ENCODE peak calls at places on chromosomes 12 and 14, in ten cellular contexts. One of them, this sample, is unnamed. For H3K4me1, the result is how much of the 10 kb centered on the place peaks cover.

GRCh38 chr12:58359084-58359483 is 417.7 kb downstream of the ATP23 start:
- DNase-seq in ovary: peak
- DNase-seq in tibial nerve: no peak
- DNase-seq in heart left ventricle: no peak
- DNase-seq in Peyer's patch: no peak
- DNase-seq in A549: no peak
- DNase-seq in stomach: no peak
- DNase-seq in transverse colon: no peak
- DNase-seq in IMR-90: peak
- DNase-seq in HepG2: no peak
- DNase-seq in this sample: no peak

GRCh38 chr14:75439989-75440388 is 12.2 kb downstream of the JDP2 start:
- DNase-seq in ovary: no peak
- DNase-seq in tibial nerve: no peak
- DNase-seq in heart left ventricle: no peak
- DNase-seq in Peyer's patch: no peak
- DNase-seq in A549: no peak
- DNase-seq in stomach: no peak
- DNase-seq in transverse colon: peak
- DNase-seq in IMR-90: no peak
- DNase-seq in HepG2: no peak
- DNase-seq in this sample: no peak

GRCh38 chr12:31118831-31119530 is 45.3 kb downstream of the DDX11 start:
- DNase-seq in ovary: peak
- DNase-seq in tibial nerve: no peak
- DNase-seq in heart left ventricle: no peak
- DNase-seq in Peyer's patch: peak
- DNase-seq in A549: peak
- DNase-seq in stomach: peak
- DNase-seq in transverse colon: no peak
- DNase-seq in IMR-90: no peak
- DNase-seq in HepG2: no peak
- DNase-seq in this sample: no peak

GRCh38 chr14:73253323-73253610 is 16.0 kb downstream of the PAPLN start:
- DNase-seq in ovary: no peak
- DNase-seq in tibial nerve: no peak
- DNase-seq in heart left ventricle: no peak
- DNase-seq in Peyer's patch: peak
- DNase-seq in A549: no peak
- DNase-seq in stomach: no peak
- DNase-seq in transverse colon: no peak
- DNase-seq in IMR-90: no peak
- DNase-seq in HepG2: no peak
- DNase-seq in this sample: no peak

GRCh38 chr12:105670664-105671063 is 340.2 kb downstream of the C12orf75 start:
- DNase-seq in ovary: no peak
- DNase-seq in tibial nerve: no peak
- DNase-seq in heart left ventricle: no peak
- DNase-seq in Peyer's patch: no peak
- DNase-seq in A549: no peak
- DNase-seq in stomach: no peak
- DNase-seq in transverse colon: no peak
- DNase-seq in IMR-90: no peak
- DNase-seq in HepG2: no peak
- DNase-seq in this sample: no peak

GRCh38 chr12:2179953-2180736 is 127.4 kb downstream of the CACNA1C start:
- DNase-seq in ovary: peak
- DNase-seq in tibial nerve: peak
- DNase-seq in heart left ventricle: peak
- DNase-seq in Peyer's patch: no peak
- DNase-seq in A549: peak
- DNase-seq in stomach: peak
- DNase-seq in transverse colon: peak
- DNase-seq in IMR-90: peak
- DNase-seq in HepG2: no peak
- DNase-seq in this sample: no peak

GRCh38 chr14:53912121-53912520 is 44.5 kb downstream of the BMP4 start:
- DNase-seq in ovary: no peak
- DNase-seq in tibial nerve: no peak
- DNase-seq in heart left ventricle: no peak
- DNase-seq in Peyer's patch: no peak
- DNase-seq in A549: no peak
- DNase-seq in stomach: no peak
- DNase-seq in transverse colon: no peak
- DNase-seq in IMR-90: no peak
- DNase-seq in HepG2: no peak
- DNase-seq in this sample: no peak

GRCh38 chr12:129790331-129790730 is 113.5 kb downstream of the TMEM132D start:
- DNase-seq in ovary: no peak
- DNase-seq in tibial nerve: no peak
- DNase-seq in heart left ventricle: no peak
- DNase-seq in Peyer's patch: no peak
- DNase-seq in A549: no peak
- DNase-seq in stomach: no peak
- DNase-seq in transverse colon: no peak
- DNase-seq in IMR-90: no peak
- DNase-seq in HepG2: no peak
- DNase-seq in this sample: no peak

GRCh38 chr14:28983279-28983678 is 216.7 kb downstream of the FOXG1 start:
- DNase-seq in ovary: no peak
- DNase-seq in tibial nerve: no peak
- DNase-seq in heart left ventricle: no peak
- DNase-seq in Peyer's patch: no peak
- DNase-seq in A549: no peak
- DNase-seq in stomach: no peak
- DNase-seq in transverse colon: no peak
- DNase-seq in IMR-90: no peak
- DNase-seq in HepG2: no peak
- DNase-seq in this sample: no peak

GRCh38 chr14:49940805-49941421 is 48.0 kb downstream of the ARF6 start:
- DNase-seq in ovary: no peak
- DNase-seq in tibial nerve: no peak
- DNase-seq in heart left ventricle: no peak
- DNase-seq in Peyer's patch: no peak
- DNase-seq in A549: peak
- DNase-seq in stomach: no peak
- DNase-seq in transverse colon: no peak
- DNase-seq in IMR-90: peak
- DNase-seq in HepG2: no peak
- DNase-seq in this sample: no peak

GRCh38 chr12:116336542-116337065 is 59.1 kb upstream of the MED13L start:
- DNase-seq in ovary: no peak
- DNase-seq in tibial nerve: no peak
- DNase-seq in heart left ventricle: no peak
- DNase-seq in Peyer's patch: no peak
- DNase-seq in A549: peak
- DNase-seq in stomach: peak
- DNase-seq in transverse colon: peak
- DNase-seq in IMR-90: peak
- DNase-seq in HepG2: no peak
- DNase-seq in this sample: no peak

GRCh38 chr12:47722136-47722834 is 3.0 kb downstream of the ENDOU start:
- DNase-seq in ovary: no peak
- DNase-seq in tibial nerve: no peak
- DNase-seq in heart left ventricle: no peak
- DNase-seq in Peyer's patch: peak
- DNase-seq in A549: no peak
- DNase-seq in stomach: no peak
- DNase-seq in transverse colon: no peak
- DNase-seq in IMR-90: no peak
- DNase-seq in HepG2: no peak
- DNase-seq in this sample: no peak
- H3K4me1 ChIP-seq in ovary: under half
- H3K4me1 ChIP-seq in tibial nerve: under half
- H3K4me1 ChIP-seq in heart left ventricle: under half
- H3K4me1 ChIP-seq in Peyer's patch: under half
- H3K4me1 ChIP-seq in A549: under half
- H3K4me1 ChIP-seq in stomach: under half
- H3K4me1 ChIP-seq in transverse colon: under half
- H3K4me1 ChIP-seq in IMR-90: under half
- H3K4me1 ChIP-seq in HepG2: under half
- H3K4me1 ChIP-seq in this sample: under half

GRCh38 chr12:121799842-121800693 is 3.7 kb upstream of the SETD1B start:
- DNase-seq in ovary: peak
- DNase-seq in tibial nerve: peak
- DNase-seq in heart left ventricle: peak
- DNase-seq in Peyer's patch: peak
- DNase-seq in A549: peak
- DNase-seq in stomach: peak
- DNase-seq in transverse colon: peak
- DNase-seq in IMR-90: peak
- DNase-seq in HepG2: peak
- DNase-seq in this sample: peak

GRCh38 chr12:121796855-121797751 is 3.6 kb upstream of the RHOF start:
- DNase-seq in ovary: peak
- DNase-seq in tibial nerve: peak
- DNase-seq in heart left ventricle: peak
- DNase-seq in Peyer's patch: peak
- DNase-seq in A549: peak
- DNase-seq in stomach: peak
- DNase-seq in transverse colon: peak
- DNase-seq in IMR-90: peak
- DNase-seq in HepG2: peak
- DNase-seq in this sample: peak

GRCh38 chr12:121798807-121799174 is 5.0 kb upstream of the SETD1B start:
- DNase-seq in ovary: peak
- DNase-seq in tibial nerve: no peak
- DNase-seq in heart left ventricle: no peak
- DNase-seq in Peyer's patch: no peak
- DNase-seq in A549: no peak
- DNase-seq in stomach: no peak
- DNase-seq in transverse colon: peak
- DNase-seq in IMR-90: no peak
- DNase-seq in HepG2: no peak
- DNase-seq in this sample: no peak

GRCh38 chr12:121799175-121799841 is 4.5 kb upstream of the SETD1B start:
- DNase-seq in ovary: peak
- DNase-seq in tibial nerve: peak
- DNase-seq in heart left ventricle: peak
- DNase-seq in Peyer's patch: peak
- DNase-seq in A549: peak
- DNase-seq in stomach: peak
- DNase-seq in transverse colon: peak
- DNase-seq in IMR-90: peak
- DNase-seq in HepG2: peak
- DNase-seq in this sample: peak

GRCh38 chr12:121797937-121798801 is 4.7 kb upstream of the RHOF start:
- DNase-seq in ovary: peak
- DNase-seq in tibial nerve: peak
- DNase-seq in heart left ventricle: peak
- DNase-seq in Peyer's patch: peak
- DNase-seq in A549: peak
- DNase-seq in stomach: peak
- DNase-seq in transverse colon: peak
- DNase-seq in IMR-90: peak
- DNase-seq in HepG2: no peak
- DNase-seq in this sample: peak
- TF ChIP-seq POLR2A in ovary: no peak
- TF ChIP-seq POLR2A in tibial nerve: no peak
- TF ChIP-seq POLR2A in heart left ventricle: no peak
- TF ChIP-seq POLR2A in Peyer's patch: peak
- TF ChIP-seq POLR2A in A549: no peak
- TF ChIP-seq POLR2A in stomach: no peak
- TF ChIP-seq POLR2A in transverse colon: peak
- TF ChIP-seq POLR2A in IMR-90: no peak
- TF ChIP-seq POLR2A in HepG2: no peak
- TF ChIP-seq POLR2A in this sample: no peak

GRCh38 chr14:51431033-51431709 is 191.1 kb downstream of the TMX1 start:
- DNase-seq in ovary: no peak
- DNase-seq in tibial nerve: no peak
- DNase-seq in heart left ventricle: no peak
- DNase-seq in Peyer's patch: no peak
- DNase-seq in A549: no peak
- DNase-seq in stomach: no peak
- DNase-seq in transverse colon: no peak
- DNase-seq in IMR-90: no peak
- DNase-seq in HepG2: peak
- DNase-seq in this sample: no peak

GRCh38 chr14:51428981-51429380 is 188.9 kb downstream of the TMX1 start:
- DNase-seq in ovary: no peak
- DNase-seq in tibial nerve: no peak
- DNase-seq in heart left ventricle: no peak
- DNase-seq in Peyer's patch: no peak
- DNase-seq in A549: no peak
- DNase-seq in stomach: no peak
- DNase-seq in transverse colon: no peak
- DNase-seq in IMR-90: no peak
- DNase-seq in HepG2: no peak
- DNase-seq in this sample: no peak

GRCh38 chr14:51430600-51430999 is 190.6 kb downstream of the TMX1 start:
- DNase-seq in ovary: peak
- DNase-seq in tibial nerve: no peak
- DNase-seq in heart left ventricle: no peak
- DNase-seq in Peyer's patch: no peak
- DNase-seq in A549: no peak
- DNase-seq in stomach: no peak
- DNase-seq in transverse colon: no peak
- DNase-seq in IMR-90: no peak
- DNase-seq in HepG2: peak
- DNase-seq in this sample: no peak

GRCh38 chr14:51431741-51432140 is 191.7 kb downstream of the TMX1 start:
- DNase-seq in ovary: no peak
- DNase-seq in tibial nerve: no peak
- DNase-seq in heart left ventricle: no peak
- DNase-seq in Peyer's patch: no peak
- DNase-seq in A549: no peak
- DNase-seq in stomach: no peak
- DNase-seq in transverse colon: no peak
- DNase-seq in IMR-90: no peak
- DNase-seq in HepG2: no peak
- DNase-seq in this sample: no peak

DNA sequence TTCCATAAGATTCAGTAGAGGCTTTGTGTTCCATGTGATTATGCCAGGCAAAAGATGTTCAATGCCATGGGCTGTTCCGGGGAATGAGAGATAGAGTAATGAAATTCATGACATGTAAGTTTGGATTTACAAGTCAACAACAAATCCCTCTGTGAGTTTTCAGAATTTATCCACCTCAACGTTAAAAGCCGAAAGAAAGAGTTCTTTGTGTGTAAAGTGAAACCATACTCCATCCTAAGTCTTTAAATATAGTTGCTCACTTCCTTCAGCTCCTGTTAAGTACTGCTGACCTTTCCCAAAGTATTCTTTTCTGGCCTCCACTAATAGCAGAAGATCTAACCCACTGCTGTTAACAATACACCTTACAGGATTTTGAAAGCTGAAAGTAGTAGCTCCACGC is 190.0 kb downstream of the TMX1 start:
- DNase-seq in ovary: no peak
- DNase-seq in tibial nerve: no peak
- DNase-seq in heart left ventricle: no peak
- DNase-seq in Peyer's patch: no peak
- DNase-seq in A549: no peak
- DNase-seq in stomach: no peak
- DNase-seq in transverse colon: no peak
- DNase-seq in IMR-90: no peak
- DNase-seq in HepG2: no peak
- DNase-seq in this sample: no peak
- H3K27ac ChIP-seq in ovary: peak
- H3K27ac ChIP-seq in tibial nerve: peak
- H3K27ac ChIP-seq in heart left ventricle: peak
- H3K27ac ChIP-seq in Peyer's patch: no peak
- H3K27ac ChIP-seq in A549: no peak
- H3K27ac ChIP-seq in stomach: no peak
- H3K27ac ChIP-seq in transverse colon: no peak
- H3K27ac ChIP-seq in IMR-90: no peak
- H3K27ac ChIP-seq in HepG2: no peak
- H3K27ac ChIP-seq in this sample: no peak

GRCh38 chr12:93018610-93019009 is 89.5 kb upstream of the EEA1 start:
- DNase-seq in ovary: no peak
- DNase-seq in tibial nerve: no peak
- DNase-seq in heart left ventricle: no peak
- DNase-seq in Peyer's patch: no peak
- DNase-seq in A549: no peak
- DNase-seq in stomach: no peak
- DNase-seq in transverse colon: peak
- DNase-seq in IMR-90: no peak
- DNase-seq in HepG2: no peak
- DNase-seq in this sample: no peak
- H3K4me1 ChIP-seq in ovary: under half
- H3K4me1 ChIP-seq in tibial nerve: under half
- H3K4me1 ChIP-seq in heart left ventricle: under half
- H3K4me1 ChIP-seq in Peyer's patch: under half
- H3K4me1 ChIP-seq in A549: under half
- H3K4me1 ChIP-seq in stomach: under half
- H3K4me1 ChIP-seq in transverse colon: half or more
- H3K4me1 ChIP-seq in IMR-90: under half
- H3K4me1 ChIP-seq in HepG2: half or more
- H3K4me1 ChIP-seq in this sample: under half